ENCODE peak calls at places on chromosomes 5 and 9, in six cellular contexts. F is CD4-positive, alpha-beta T cell; I is OCI-LY7; L is GM10248; N is WTC11; R is upper lobe of right lung. A is an unnamed sample.

GRCh38 chr5:169200086-169200778 is 100.7 kb downstream of the SLIT3 start:
- DNase-seq in L (no peak), N (no peak), R (no peak), F (no peak), I (no peak), A (no peak)

GRCh38 chr5:128216860-128217531 is 133.4 kb downstream of the SLC12A2 start:
- DNase-seq in L (no peak), I (no peak), F (no peak), N (no peak), R (no peak), A (no peak)

GRCh38 chr5:131277875-131278795 is 14.3 kb downstream of the CDC42SE2 start:
- DNase-seq in L (no peak), I (no peak), F (no peak), R (no peak), N (no peak), A (no peak)

GRCh38 chr9:35835216-35835604 is 6.2 kb downstream of the TMEM8B start:
- DNase-seq in N (peak), L (no peak), R (no peak), I (peak), F (no peak), A (no peak)

GRCh38 chr9:113886933-113887332 is 10.8 kb downstream of the ZNF618 start:
- DNase-seq in N (no peak), I (no peak), R (no peak), L (no peak), F (no peak), A (no peak)

GRCh38 chr5:179240561-179240960 is 104.7 kb downstream of the ADAMTS2 start:
- DNase-seq in I (no peak), N (peak), L (no peak), R (peak), F (peak), A (no peak)

GRCh38 chr5:69093771-69094570 is at the start of gene SLC30A5:
- DNase-seq in N (peak), R (peak), I (peak), F (peak), L (peak), A (peak)

GRCh38 chr5:159749146-159749545 is 167.1 kb upstream of the ADRA1B start:
- DNase-seq in F (no peak), L (no peak), N (no peak), R (no peak), I (no peak), A (no peak)

GRCh38 chr9:105413486-105414068 is 34.3 kb upstream of the FSD1L start:
- DNase-seq in R (no peak), L (no peak), I (no peak), F (no peak), N (no peak), A (no peak)
- TF ChIP-seq CTCF in R (peak), L (peak), I (peak), F (no peak), N (no peak), A (no peak)

DNA sequence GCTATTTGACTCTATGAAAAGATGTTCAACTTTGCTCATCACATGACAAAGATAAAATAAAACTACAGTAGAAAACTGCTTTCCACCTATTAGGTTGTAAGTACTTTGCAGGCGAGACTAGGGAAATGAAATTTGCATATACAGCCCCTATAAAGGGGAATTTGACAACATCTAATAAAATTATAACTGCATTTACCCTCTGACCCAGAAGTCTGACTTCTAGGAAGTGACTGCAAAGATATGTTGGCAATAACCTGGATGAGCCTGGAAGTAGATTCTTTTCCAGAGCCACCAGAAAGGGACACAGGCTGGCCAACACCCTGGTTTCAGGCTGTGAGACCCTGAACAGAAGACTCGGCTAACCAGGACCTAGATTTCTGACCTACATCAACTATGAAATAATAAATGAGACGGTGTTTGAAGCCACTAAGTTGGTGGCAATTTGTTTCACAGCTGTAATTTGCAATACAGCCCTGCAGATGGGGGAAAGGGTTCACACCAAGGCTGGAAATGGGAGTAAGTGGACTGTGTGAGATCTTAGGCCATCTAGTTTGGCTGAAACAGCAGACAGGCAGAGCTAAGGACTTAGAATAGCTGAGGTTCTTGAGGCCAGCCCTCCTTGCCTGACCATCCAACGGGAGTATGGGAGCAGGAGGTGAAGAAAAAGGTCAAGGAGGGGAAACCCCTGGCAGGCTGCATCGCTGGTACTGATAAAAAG is 106.6 kb downstream of the SIL1 start:
- DNase-seq in F (no peak), I (peak), R (no peak), N (no peak), L (no peak), A (no peak)
- TF ChIP-seq CTCF in F (no peak), I (no peak), R (peak), N (peak), L (peak), A (peak)

GRCh38 chr5:120093178-120093577 is 370.9 kb upstream of the PRR16 start:
- DNase-seq in N (peak), L (no peak), R (no peak), I (peak), F (no peak), A (no peak)
- TF ChIP-seq CTCF in N (no peak), L (no peak), R (no peak), I (no peak), F (no peak), A (no peak)

GRCh38 chr5:124240732-124241131 is 505.7 kb downstream of the ZNF608 start:
- DNase-seq in N (no peak), L (no peak), R (no peak), I (no peak), F (no peak), A (no peak)
- TF ChIP-seq CTCF in N (no peak), L (no peak), R (no peak), I (no peak), F (no peak), A (no peak)